ENCODE peak calls at places on chromosomes 11 and 22, in seven cellular contexts. One of them, this sample, is unnamed.

GRCh38 chr22:28962042-28962554 is 78.7 kb downstream of the ZNRF3 start:
- DNase-seq in HuH-7: no peak
- DNase-seq in astrocyte of the spinal cord: no peak
- DNase-seq in adrenal gland: no peak
- DNase-seq in NCI-H748 treated with DMSO at 0.1 percent for 48 hours: no peak
- DNase-seq in AG10803: no peak
- DNase-seq in activated CD8-positive, alpha-beta memory T cell treated with anti-CD3 and anti-CD28 coated beads, Interleukin-2, amount 10 ng/mL, durations not matched to agents 7 days and 5 days: no peak
- DNase-seq in this sample: no peak

GRCh38 chr11:127074151-127074761 is 73.7 kb upstream of the KIRREL3 start:
- DNase-seq in HuH-7: peak; percentile 30
- DNase-seq in astrocyte of the spinal cord: peak; percentile 29
- DNase-seq in adrenal gland: peak; percentile 80
- DNase-seq in NCI-H748 treated with DMSO at 0.1 percent for 48 hours: no peak
- DNase-seq in AG10803: peak; percentile 92
- DNase-seq in activated CD8-positive, alpha-beta memory T cell treated with anti-CD3 and anti-CD28 coated beads, Interleukin-2, amount 10 ng/mL, durations not matched to agents 7 days and 5 days: no peak
- DNase-seq in this sample: peak; percentile 18

GRCh38 chr11:129930306-129930705 is 34.9 kb upstream of the NFRKB start:
- DNase-seq in HuH-7: no peak
- DNase-seq in astrocyte of the spinal cord: no peak
- DNase-seq in adrenal gland: no peak
- DNase-seq in NCI-H748 treated with DMSO at 0.1 percent for 48 hours: no peak
- DNase-seq in AG10803: no peak
- DNase-seq in activated CD8-positive, alpha-beta memory T cell treated with anti-CD3 and anti-CD28 coated beads, Interleukin-2, amount 10 ng/mL, durations not matched to agents 7 days and 5 days: no peak
- DNase-seq in this sample: no peak

GRCh38 chr11:1373536-1374214 is 16.1 kb upstream of the BRSK2 start:
- DNase-seq in HuH-7: no peak
- DNase-seq in astrocyte of the spinal cord: peak; percentile 2
- DNase-seq in adrenal gland: no peak
- DNase-seq in NCI-H748 treated with DMSO at 0.1 percent for 48 hours: no peak
- DNase-seq in AG10803: peak; percentile 22
- DNase-seq in activated CD8-positive, alpha-beta memory T cell treated with anti-CD3 and anti-CD28 coated beads, Interleukin-2, amount 10 ng/mL, durations not matched to agents 7 days and 5 days: no peak
- DNase-seq in this sample: no peak

GRCh38 chr11:70290341-70291065 is 20.0 kb downstream of the PPFIA1 start:
- DNase-seq in HuH-7: no peak
- DNase-seq in astrocyte of the spinal cord: no peak
- DNase-seq in adrenal gland: no peak
- DNase-seq in NCI-H748 treated with DMSO at 0.1 percent for 48 hours: no peak
- DNase-seq in AG10803: no peak
- DNase-seq in activated CD8-positive, alpha-beta memory T cell treated with anti-CD3 and anti-CD28 coated beads, Interleukin-2, amount 10 ng/mL, durations not matched to agents 7 days and 5 days: no peak
- DNase-seq in this sample: no peak

GRCh38 chr11:2860636-2861035 is 24.9 kb downstream of the CDKN1C start:
- DNase-seq in HuH-7: peak; percentile 93
- DNase-seq in astrocyte of the spinal cord: peak; percentile 17
- DNase-seq in adrenal gland: no peak
- DNase-seq in NCI-H748 treated with DMSO at 0.1 percent for 48 hours: no peak
- DNase-seq in AG10803: no peak
- DNase-seq in activated CD8-positive, alpha-beta memory T cell treated with anti-CD3 and anti-CD28 coated beads, Interleukin-2, amount 10 ng/mL, durations not matched to agents 7 days and 5 days: no peak
- DNase-seq in this sample: no peak

GRCh38 chr11:1303196-1303821 is 6.1 kb downstream of the TOLLIP start:
- DNase-seq in HuH-7: no peak
- DNase-seq in astrocyte of the spinal cord: no peak
- DNase-seq in adrenal gland: peak; percentile 51
- DNase-seq in NCI-H748 treated with DMSO at 0.1 percent for 48 hours: no peak
- DNase-seq in AG10803: no peak
- DNase-seq in activated CD8-positive, alpha-beta memory T cell treated with anti-CD3 and anti-CD28 coated beads, Interleukin-2, amount 10 ng/mL, durations not matched to agents 7 days and 5 days: no peak
- DNase-seq in this sample: no peak

GRCh38 chr11:20161923-20162322 is 1.6 kb upstream of the DBX1 start:
- DNase-seq in HuH-7: no peak
- DNase-seq in astrocyte of the spinal cord: no peak
- DNase-seq in adrenal gland: no peak
- DNase-seq in NCI-H748 treated with DMSO at 0.1 percent for 48 hours: no peak
- DNase-seq in AG10803: no peak
- DNase-seq in activated CD8-positive, alpha-beta memory T cell treated with anti-CD3 and anti-CD28 coated beads, Interleukin-2, amount 10 ng/mL, durations not matched to agents 7 days and 5 days: no peak
- DNase-seq in this sample: no peak

GRCh38 chr11:92383430-92383829 is 158.8 kb downstream of the FAT3 start:
- DNase-seq in HuH-7: no peak
- DNase-seq in astrocyte of the spinal cord: peak; percentile 61
- DNase-seq in adrenal gland: no peak
- DNase-seq in NCI-H748 treated with DMSO at 0.1 percent for 48 hours: no peak
- DNase-seq in AG10803: peak; percentile 54
- DNase-seq in activated CD8-positive, alpha-beta memory T cell treated with anti-CD3 and anti-CD28 coated beads, Interleukin-2, amount 10 ng/mL, durations not matched to agents 7 days and 5 days: no peak
- DNase-seq in this sample: no peak

GRCh38 chr11:117319214-117319840 is 3.3 kb upstream of the BACE1 start:
- DNase-seq in HuH-7: no peak
- DNase-seq in astrocyte of the spinal cord: peak; percentile 59
- DNase-seq in adrenal gland: no peak
- DNase-seq in NCI-H748 treated with DMSO at 0.1 percent for 48 hours: no peak
- DNase-seq in AG10803: peak; percentile 90
- DNase-seq in activated CD8-positive, alpha-beta memory T cell treated with anti-CD3 and anti-CD28 coated beads, Interleukin-2, amount 10 ng/mL, durations not matched to agents 7 days and 5 days: no peak
- DNase-seq in this sample: no peak

GRCh38 chr11:109729761-109730160 is 307.8 kb downstream of the C11orf87 start:
- DNase-seq in HuH-7: no peak
- DNase-seq in astrocyte of the spinal cord: no peak
- DNase-seq in adrenal gland: no peak
- DNase-seq in NCI-H748 treated with DMSO at 0.1 percent for 48 hours: peak; percentile 47
- DNase-seq in AG10803: no peak
- DNase-seq in activated CD8-positive, alpha-beta memory T cell treated with anti-CD3 and anti-CD28 coated beads, Interleukin-2, amount 10 ng/mL, durations not matched to agents 7 days and 5 days: no peak
- DNase-seq in this sample: no peak

GRCh38 chr11:119728226-119728626 is 774 bp downstream of the NECTIN1 start:
- DNase-seq in HuH-7: peak; percentile 51
- DNase-seq in astrocyte of the spinal cord: no peak
- DNase-seq in adrenal gland: no peak
- DNase-seq in NCI-H748 treated with DMSO at 0.1 percent for 48 hours: no peak
- DNase-seq in AG10803: no peak
- DNase-seq in activated CD8-positive, alpha-beta memory T cell treated with anti-CD3 and anti-CD28 coated beads, Interleukin-2, amount 10 ng/mL, durations not matched to agents 7 days and 5 days: no peak
- DNase-seq in this sample: no peak

GRCh38 chr11:8732748-8733241 is 50.2 kb downstream of the RPL27A start:
- DNase-seq in HuH-7: no peak
- DNase-seq in astrocyte of the spinal cord: peak; percentile 73
- DNase-seq in adrenal gland: peak; percentile 96
- DNase-seq in NCI-H748 treated with DMSO at 0.1 percent for 48 hours: no peak
- DNase-seq in AG10803: peak; percentile 92
- DNase-seq in activated CD8-positive, alpha-beta memory T cell treated with anti-CD3 and anti-CD28 coated beads, Interleukin-2, amount 10 ng/mL, durations not matched to agents 7 days and 5 days: no peak
- DNase-seq in this sample: peak; percentile 92

GRCh38 chr11:45092901-45093760 is 53.3 kb upstream of the PRDM11 start:
- DNase-seq in HuH-7: no peak
- DNase-seq in astrocyte of the spinal cord: peak; percentile 51
- DNase-seq in adrenal gland: peak; percentile 38
- DNase-seq in NCI-H748 treated with DMSO at 0.1 percent for 48 hours: no peak
- DNase-seq in AG10803: peak; percentile 45
- DNase-seq in activated CD8-positive, alpha-beta memory T cell treated with anti-CD3 and anti-CD28 coated beads, Interleukin-2, amount 10 ng/mL, durations not matched to agents 7 days and 5 days: peak; percentile 68
- DNase-seq in this sample: no peak

GRCh38 chr22:49307071-49307830 is 520.4 kb downstream of the BRD1 start:
- DNase-seq in HuH-7: no peak
- DNase-seq in astrocyte of the spinal cord: no peak
- DNase-seq in adrenal gland: peak; percentile 24
- DNase-seq in NCI-H748 treated with DMSO at 0.1 percent for 48 hours: no peak
- DNase-seq in AG10803: no peak
- DNase-seq in activated CD8-positive, alpha-beta memory T cell treated with anti-CD3 and anti-CD28 coated beads, Interleukin-2, amount 10 ng/mL, durations not matched to agents 7 days and 5 days: peak; percentile 37
- DNase-seq in this sample: peak; percentile 33

GRCh38 chr11:56521955-56522354 is 21.1 kb downstream of the OR5M11 start:
- DNase-seq in HuH-7: peak; percentile 3
- DNase-seq in astrocyte of the spinal cord: no peak
- DNase-seq in adrenal gland: no peak
- DNase-seq in NCI-H748 treated with DMSO at 0.1 percent for 48 hours: peak; percentile 3
- DNase-seq in AG10803: no peak
- DNase-seq in activated CD8-positive, alpha-beta memory T cell treated with anti-CD3 and anti-CD28 coated beads, Interleukin-2, amount 10 ng/mL, durations not matched to agents 7 days and 5 days: no peak
- DNase-seq in this sample: no peak

GRCh38 chr11:69721745-69722144 is 17.9 kb upstream of the FGF19 start:
- DNase-seq in HuH-7: no peak
- DNase-seq in astrocyte of the spinal cord: no peak
- DNase-seq in adrenal gland: no peak
- DNase-seq in NCI-H748 treated with DMSO at 0.1 percent for 48 hours: no peak
- DNase-seq in AG10803: no peak
- DNase-seq in activated CD8-positive, alpha-beta memory T cell treated with anti-CD3 and anti-CD28 coated beads, Interleukin-2, amount 10 ng/mL, durations not matched to agents 7 days and 5 days: no peak
- DNase-seq in this sample: no peak

GRCh38 chr11:17629113-17629512 is 82.1 kb downstream of the OTOG start:
- DNase-seq in HuH-7: no peak
- DNase-seq in astrocyte of the spinal cord: no peak
- DNase-seq in adrenal gland: peak; percentile 2
- DNase-seq in NCI-H748 treated with DMSO at 0.1 percent for 48 hours: no peak
- DNase-seq in AG10803: no peak
- DNase-seq in activated CD8-positive, alpha-beta memory T cell treated with anti-CD3 and anti-CD28 coated beads, Interleukin-2, amount 10 ng/mL, durations not matched to agents 7 days and 5 days: no peak
- DNase-seq in this sample: no peak

GRCh38 chr11:60485987-60486386 is 6.6 kb upstream of the MS4A12 start:
- DNase-seq in HuH-7: peak; percentile 61
- DNase-seq in astrocyte of the spinal cord: no peak
- DNase-seq in adrenal gland: peak; percentile 51
- DNase-seq in NCI-H748 treated with DMSO at 0.1 percent for 48 hours: no peak
- DNase-seq in AG10803: no peak
- DNase-seq in activated CD8-positive, alpha-beta memory T cell treated with anti-CD3 and anti-CD28 coated beads, Interleukin-2, amount 10 ng/mL, durations not matched to agents 7 days and 5 days: peak; percentile 47
- DNase-seq in this sample: no peak

GRCh38 chr11:67464411-67465189 is 4.5 kb downstream of the TMEM134 start:
- DNase-seq in HuH-7: peak; percentile 100
- DNase-seq in astrocyte of the spinal cord: peak; percentile 71
- DNase-seq in adrenal gland: peak; percentile 95
- DNase-seq in NCI-H748 treated with DMSO at 0.1 percent for 48 hours: peak; percentile 80
- DNase-seq in AG10803: peak; percentile 57
- DNase-seq in activated CD8-positive, alpha-beta memory T cell treated with anti-CD3 and anti-CD28 coated beads, Interleukin-2, amount 10 ng/mL, durations not matched to agents 7 days and 5 days: peak; percentile 96
- DNase-seq in this sample: peak; percentile 84

GRCh38 chr22:36052505-36052941 is 23.9 kb upstream of the RBFOX2 start:
- DNase-seq in HuH-7: no peak
- DNase-seq in astrocyte of the spinal cord: no peak
- DNase-seq in adrenal gland: no peak
- DNase-seq in NCI-H748 treated with DMSO at 0.1 percent for 48 hours: no peak
- DNase-seq in AG10803: peak; percentile 57
- DNase-seq in activated CD8-positive, alpha-beta memory T cell treated with anti-CD3 and anti-CD28 coated beads, Interleukin-2, amount 10 ng/mL, durations not matched to agents 7 days and 5 days: peak; percentile 52
- DNase-seq in this sample: no peak

GRCh38 chr11:64449381-64450167 is 90.6 kb downstream of the RPS6KA4 start:
- DNase-seq in HuH-7: peak; percentile 71
- DNase-seq in astrocyte of the spinal cord: peak; percentile 22
- DNase-seq in adrenal gland: peak; percentile 77
- DNase-seq in NCI-H748 treated with DMSO at 0.1 percent for 48 hours: peak; percentile 87
- DNase-seq in AG10803: peak; percentile 23
- DNase-seq in activated CD8-positive, alpha-beta memory T cell treated with anti-CD3 and anti-CD28 coated beads, Interleukin-2, amount 10 ng/mL, durations not matched to agents 7 days and 5 days: peak; percentile 80
- DNase-seq in this sample: peak; percentile 81

GRCh38 chr11:211295-211694 is 3.8 kb downstream of the RIC8A start:
- DNase-seq in HuH-7: no peak
- DNase-seq in astrocyte of the spinal cord: no peak
- DNase-seq in adrenal gland: peak; percentile 55
- DNase-seq in NCI-H748 treated with DMSO at 0.1 percent for 48 hours: no peak
- DNase-seq in AG10803: no peak
- DNase-seq in activated CD8-positive, alpha-beta memory T cell treated with anti-CD3 and anti-CD28 coated beads, Interleukin-2, amount 10 ng/mL, durations not matched to agents 7 days and 5 days: no peak
- DNase-seq in this sample: no peak

GRCh38 chr22:30922151-30922611 is 46.4 kb downstream of the MORC2 start:
- DNase-seq in HuH-7: no peak
- DNase-seq in astrocyte of the spinal cord: peak; percentile 10
- DNase-seq in adrenal gland: peak; percentile 79
- DNase-seq in NCI-H748 treated with DMSO at 0.1 percent for 48 hours: no peak
- DNase-seq in AG10803: peak; percentile 64
- DNase-seq in activated CD8-positive, alpha-beta memory T cell treated with anti-CD3 and anti-CD28 coated beads, Interleukin-2, amount 10 ng/mL, durations not matched to agents 7 days and 5 days: peak; percentile 88
- DNase-seq in this sample: peak; percentile 71

GRCh38 chr22:37283393-37283937 is 1.2 kb downstream of the CYTH4 start:
- DNase-seq in HuH-7: no peak
- DNase-seq in astrocyte of the spinal cord: no peak
- DNase-seq in adrenal gland: no peak
- DNase-seq in NCI-H748 treated with DMSO at 0.1 percent for 48 hours: no peak
- DNase-seq in AG10803: no peak
- DNase-seq in activated CD8-positive, alpha-beta memory T cell treated with anti-CD3 and anti-CD28 coated beads, Interleukin-2, amount 10 ng/mL, durations not matched to agents 7 days and 5 days: peak; percentile 63
- DNase-seq in this sample: no peak

GRCh38 chr11:114799524-114799923 is 121.2 kb downstream of the NXPE2 start:
- DNase-seq in HuH-7: no peak
- DNase-seq in astrocyte of the spinal cord: no peak
- DNase-seq in adrenal gland: no peak
- DNase-seq in NCI-H748 treated with DMSO at 0.1 percent for 48 hours: no peak
- DNase-seq in AG10803: no peak
- DNase-seq in activated CD8-positive, alpha-beta memory T cell treated with anti-CD3 and anti-CD28 coated beads, Interleukin-2, amount 10 ng/mL, durations not matched to agents 7 days and 5 days: no peak
- DNase-seq in this sample: peak; percentile 34

GRCh38 chr22:22121445-22121844 is 123.1 kb upstream of the VPREB1 start:
- DNase-seq in HuH-7: no peak
- DNase-seq in astrocyte of the spinal cord: no peak
- DNase-seq in adrenal gland: no peak
- DNase-seq in NCI-H748 treated with DMSO at 0.1 percent for 48 hours: no peak
- DNase-seq in AG10803: no peak
- DNase-seq in activated CD8-positive, alpha-beta memory T cell treated with anti-CD3 and anti-CD28 coated beads, Interleukin-2, amount 10 ng/mL, durations not matched to agents 7 days and 5 days: no peak
- DNase-seq in this sample: no peak

GRCh38 chr11:82636620-82637019 is 97.0 kb downstream of the FAM181B start:
- DNase-seq in HuH-7: no peak
- DNase-seq in astrocyte of the spinal cord: no peak
- DNase-seq in adrenal gland: no peak
- DNase-seq in NCI-H748 treated with DMSO at 0.1 percent for 48 hours: no peak
- DNase-seq in AG10803: no peak
- DNase-seq in activated CD8-positive, alpha-beta memory T cell treated with anti-CD3 and anti-CD28 coated beads, Interleukin-2, amount 10 ng/mL, durations not matched to agents 7 days and 5 days: no peak
- DNase-seq in this sample: no peak

GRCh38 chr22:38657248-38657909 is 941 bp downstream of the CBY1 start:
- DNase-seq in HuH-7: peak; percentile 34
- DNase-seq in astrocyte of the spinal cord: peak; percentile 12
- DNase-seq in adrenal gland: no peak
- DNase-seq in NCI-H748 treated with DMSO at 0.1 percent for 48 hours: peak; percentile 1
- DNase-seq in AG10803: peak; percentile 14
- DNase-seq in activated CD8-positive, alpha-beta memory T cell treated with anti-CD3 and anti-CD28 coated beads, Interleukin-2, amount 10 ng/mL, durations not matched to agents 7 days and 5 days: peak; percentile 67
- DNase-seq in this sample: no peak

GRCh38 chr11:45774023-45774655 is 30.8 kb upstream of the SLC35C1 start:
- DNase-seq in HuH-7: no peak
- DNase-seq in astrocyte of the spinal cord: no peak
- DNase-seq in adrenal gland: peak; percentile 39
- DNase-seq in NCI-H748 treated with DMSO at 0.1 percent for 48 hours: no peak
- DNase-seq in AG10803: no peak
- DNase-seq in activated CD8-positive, alpha-beta memory T cell treated with anti-CD3 and anti-CD28 coated beads, Interleukin-2, amount 10 ng/mL, durations not matched to agents 7 days and 5 days: no peak
- DNase-seq in this sample: no peak

GRCh38 chr11:119180729-119181676 is 4.3 kb upstream of the NHERF4 start:
- DNase-seq in HuH-7: no peak
- DNase-seq in astrocyte of the spinal cord: no peak
- DNase-seq in adrenal gland: no peak
- DNase-seq in NCI-H748 treated with DMSO at 0.1 percent for 48 hours: no peak
- DNase-seq in AG10803: no peak
- DNase-seq in activated CD8-positive, alpha-beta memory T cell treated with anti-CD3 and anti-CD28 coated beads, Interleukin-2, amount 10 ng/mL, durations not matched to agents 7 days and 5 days: no peak
- DNase-seq in this sample: no peak

GRCh38 chr22:38871360-38872171 is 450 bp downstream of the CBX6 start:
- DNase-seq in HuH-7: no peak
- DNase-seq in astrocyte of the spinal cord: no peak
- DNase-seq in adrenal gland: peak; percentile 66
- DNase-seq in NCI-H748 treated with DMSO at 0.1 percent for 48 hours: no peak
- DNase-seq in AG10803: peak; percentile 7
- DNase-seq in activated CD8-positive, alpha-beta memory T cell treated with anti-CD3 and anti-CD28 coated beads, Interleukin-2, amount 10 ng/mL, durations not matched to agents 7 days and 5 days: peak; percentile 58
- DNase-seq in this sample: no peak

GRCh38 chr11:36948445-36949171 is 350.6 kb upstream of the RAG2 start:
- DNase-seq in HuH-7: no peak
- DNase-seq in astrocyte of the spinal cord: no peak
- DNase-seq in adrenal gland: no peak
- DNase-seq in NCI-H748 treated with DMSO at 0.1 percent for 48 hours: no peak
- DNase-seq in AG10803: no peak
- DNase-seq in activated CD8-positive, alpha-beta memory T cell treated with anti-CD3 and anti-CD28 coated beads, Interleukin-2, amount 10 ng/mL, durations not matched to agents 7 days and 5 days: no peak
- DNase-seq in this sample: no peak

GRCh38 chr22:50720301-50720845 is 17.6 kb upstream of the ACR start:
- DNase-seq in HuH-7: no peak
- DNase-seq in astrocyte of the spinal cord: no peak
- DNase-seq in adrenal gland: no peak
- DNase-seq in NCI-H748 treated with DMSO at 0.1 percent for 48 hours: no peak
- DNase-seq in AG10803: no peak
- DNase-seq in activated CD8-positive, alpha-beta memory T cell treated with anti-CD3 and anti-CD28 coated beads, Interleukin-2, amount 10 ng/mL, durations not matched to agents 7 days and 5 days: no peak
- DNase-seq in this sample: no peak

This sample was measured in right cardiac atrium.